ENCODE peak calls at places on chromosome 11, in six cellular contexts. One of them, this sample, is unnamed.

GRCh38 chr11:27625347-27625912 is 74.8 kb downstream of the BDNF start:
- DNase-seq in transverse colon: no peak
- DNase-seq in HCT116: no peak
- DNase-seq in H1: no peak
- DNase-seq in breast epithelium: no peak
- DNase-seq in esophagus muscularis mucosa: no peak
- DNase-seq in this sample: no peak

GRCh38 chr11:82932564-82932963 is 31.0 kb downstream of the DDIAS start:
- DNase-seq in transverse colon: no peak
- DNase-seq in HCT116: no peak
- DNase-seq in H1: no peak
- DNase-seq in breast epithelium: no peak
- DNase-seq in esophagus muscularis mucosa: no peak
- DNase-seq in this sample: no peak

GRCh38 chr11:29984544-29984943 is 32.3 kb downstream of the KCNA4 start:
- DNase-seq in transverse colon: no peak
- DNase-seq in HCT116: no peak
- DNase-seq in H1: no peak
- DNase-seq in breast epithelium: no peak
- DNase-seq in esophagus muscularis mucosa: no peak
- DNase-seq in this sample: no peak

GRCh38 chr11:1796297-1797011 is 32.7 kb upstream of the CTSD start:
- DNase-seq in transverse colon: no peak
- DNase-seq in HCT116: no peak
- DNase-seq in H1: no peak
- DNase-seq in breast epithelium: no peak
- DNase-seq in esophagus muscularis mucosa: no peak
- DNase-seq in this sample: no peak

GRCh38 chr11:65695459-65696241 is 16.4 kb upstream of the KAT5 start:
- DNase-seq in transverse colon: peak
- DNase-seq in HCT116: peak
- DNase-seq in H1: no peak
- DNase-seq in breast epithelium: peak
- DNase-seq in esophagus muscularis mucosa: no peak
- DNase-seq in this sample: no peak

GRCh38 chr11:111733009-111733408 is 33.2 kb downstream of the PPP2R1B start:
- DNase-seq in transverse colon: no peak
- DNase-seq in HCT116: no peak
- DNase-seq in H1: no peak
- DNase-seq in breast epithelium: no peak
- DNase-seq in esophagus muscularis mucosa: no peak
- DNase-seq in this sample: no peak

GRCh38 chr11:77259681-77260080 is 41.8 kb downstream of the GDPD4 start:
- DNase-seq in transverse colon: no peak
- DNase-seq in HCT116: no peak
- DNase-seq in H1: no peak
- DNase-seq in breast epithelium: no peak
- DNase-seq in esophagus muscularis mucosa: no peak
- DNase-seq in this sample: no peak

GRCh38 chr11:113082501-113082900 is 121.3 kb downstream of the NCAM1 start:
- DNase-seq in transverse colon: no peak
- DNase-seq in HCT116: no peak
- DNase-seq in H1: no peak
- DNase-seq in breast epithelium: no peak
- DNase-seq in esophagus muscularis mucosa: peak
- DNase-seq in this sample: no peak

GRCh38 chr11:15507592-15507991 is 392.9 kb downstream of the INSC start:
- DNase-seq in transverse colon: peak
- DNase-seq in HCT116: no peak
- DNase-seq in H1: no peak
- DNase-seq in breast epithelium: no peak
- DNase-seq in esophagus muscularis mucosa: no peak
- DNase-seq in this sample: no peak

GRCh38 chr11:20621679-20622078 is 22.3 kb downstream of the SLC6A5 start:
- DNase-seq in transverse colon: no peak
- DNase-seq in HCT116: no peak
- DNase-seq in H1: peak
- DNase-seq in breast epithelium: no peak
- DNase-seq in esophagus muscularis mucosa: no peak
- DNase-seq in this sample: no peak

GRCh38 chr11:12802418-12803085 is 128.3 kb downstream of the TEAD1 start:
- DNase-seq in transverse colon: peak
- DNase-seq in HCT116: peak
- DNase-seq in H1: no peak
- DNase-seq in breast epithelium: peak
- DNase-seq in esophagus muscularis mucosa: no peak
- DNase-seq in this sample: no peak

GRCh38 chr11:60992842-60993409 is 21.4 kb downstream of the CD6 start:
- DNase-seq in transverse colon: no peak
- DNase-seq in HCT116: no peak
- DNase-seq in H1: no peak
- DNase-seq in breast epithelium: no peak
- DNase-seq in esophagus muscularis mucosa: no peak
- DNase-seq in this sample: no peak

GRCh38 chr11:11743216-11743615 is 98.6 kb upstream of the USP47 start:
- DNase-seq in transverse colon: no peak
- DNase-seq in HCT116: no peak
- DNase-seq in H1: no peak
- DNase-seq in breast epithelium: no peak
- DNase-seq in esophagus muscularis mucosa: peak
- DNase-seq in this sample: no peak

GRCh38 chr11:79431535-79431934 is 9.3 kb downstream of the TENM4 start:
- DNase-seq in transverse colon: no peak
- DNase-seq in HCT116: no peak
- DNase-seq in H1: no peak
- DNase-seq in breast epithelium: no peak
- DNase-seq in esophagus muscularis mucosa: peak
- DNase-seq in this sample: no peak

GRCh38 chr11:67645521-67646457 is 4.7 kb downstream of the ACY3 start:
- DNase-seq in transverse colon: no peak
- DNase-seq in HCT116: no peak
- DNase-seq in H1: peak
- DNase-seq in breast epithelium: no peak
- DNase-seq in esophagus muscularis mucosa: no peak
- DNase-seq in this sample: peak

GRCh38 chr11:70669871-70670683 is 271.7 kb downstream of the CTTN start:
- DNase-seq in transverse colon: no peak
- DNase-seq in HCT116: no peak
- DNase-seq in H1: no peak
- DNase-seq in breast epithelium: no peak
- DNase-seq in esophagus muscularis mucosa: no peak
- DNase-seq in this sample: no peak

GRCh38 chr11:32430586-32431357 is 4.6 kb downstream of the WT1 start:
- DNase-seq in transverse colon: no peak
- DNase-seq in HCT116: no peak
- DNase-seq in H1: peak
- DNase-seq in breast epithelium: no peak
- DNase-seq in esophagus muscularis mucosa: no peak
- DNase-seq in this sample: no peak

GRCh38 chr11:110338684-110339083 is 42.3 kb upstream of the RDX start:
- DNase-seq in transverse colon: no peak
- DNase-seq in HCT116: no peak
- DNase-seq in H1: no peak
- DNase-seq in breast epithelium: no peak
- DNase-seq in esophagus muscularis mucosa: no peak
- DNase-seq in this sample: no peak

GRCh38 chr11:31598454-31598853 is 88.9 kb downstream of the ELP4 start:
- DNase-seq in transverse colon: no peak
- DNase-seq in HCT116: no peak
- DNase-seq in H1: no peak
- DNase-seq in breast epithelium: no peak
- DNase-seq in esophagus muscularis mucosa: no peak
- DNase-seq in this sample: no peak

GRCh38 chr11:111426615-111427014 is 47.5 kb upstream of the POU2AF1 start:
- DNase-seq in transverse colon: no peak
- DNase-seq in HCT116: no peak
- DNase-seq in H1: no peak
- DNase-seq in breast epithelium: no peak
- DNase-seq in esophagus muscularis mucosa: no peak
- DNase-seq in this sample: no peak

GRCh38 chr11:108524422-108524821 is 26.2 kb upstream of the POGLUT3 start:
- DNase-seq in transverse colon: no peak
- DNase-seq in HCT116: no peak
- DNase-seq in H1: no peak
- DNase-seq in breast epithelium: no peak
- DNase-seq in esophagus muscularis mucosa: no peak
- DNase-seq in this sample: no peak

DNA sequence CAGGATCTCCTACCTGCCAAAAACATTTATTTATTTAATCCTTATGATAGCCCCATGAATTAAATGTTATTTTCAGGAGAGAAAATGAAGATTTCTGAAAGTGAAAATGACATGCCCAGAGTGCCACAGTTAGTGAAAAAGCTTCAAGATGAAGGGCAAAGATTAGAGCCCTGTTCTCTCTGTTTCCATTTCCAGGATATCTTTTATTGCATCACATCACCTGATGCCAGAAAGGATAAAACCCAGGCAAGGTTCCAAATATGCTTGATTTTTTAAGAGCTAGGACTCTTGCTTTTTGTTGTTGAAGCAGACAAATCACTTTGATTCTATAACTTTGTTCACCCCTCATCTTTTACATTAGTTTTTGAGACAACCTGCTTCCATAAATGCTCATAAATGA is 29.4 kb upstream of the TBCEL start:
- DNase-seq in transverse colon: no peak
- DNase-seq in HCT116: no peak
- DNase-seq in H1: no peak
- DNase-seq in breast epithelium: no peak
- DNase-seq in esophagus muscularis mucosa: peak
- DNase-seq in this sample: no peak
- TF ChIP-seq POLR2AphosphoS5 in transverse colon: no peak
- TF ChIP-seq POLR2AphosphoS5 in HCT116: no peak
- TF ChIP-seq POLR2AphosphoS5 in H1: no peak
- TF ChIP-seq POLR2AphosphoS5 in breast epithelium: no peak
- TF ChIP-seq POLR2AphosphoS5 in esophagus muscularis mucosa: no peak
- TF ChIP-seq POLR2AphosphoS5 in this sample: no peak

GRCh38 chr11:133889188-133889587 is 43.9 kb upstream of the SPATA19 start:
- DNase-seq in transverse colon: no peak
- DNase-seq in HCT116: no peak
- DNase-seq in H1: no peak
- DNase-seq in breast epithelium: no peak
- DNase-seq in esophagus muscularis mucosa: no peak
- DNase-seq in this sample: no peak
- TF ChIP-seq POLR2A in transverse colon: no peak
- TF ChIP-seq POLR2A in HCT116: no peak
- TF ChIP-seq POLR2A in H1: no peak
- TF ChIP-seq POLR2A in breast epithelium: no peak
- TF ChIP-seq POLR2A in esophagus muscularis mucosa: no peak
- TF ChIP-seq POLR2A in this sample: no peak

GRCh38 chr11:44172966-44173365 is 77.5 kb downstream of the EXT2 start:
- DNase-seq in transverse colon: no peak
- DNase-seq in HCT116: no peak
- DNase-seq in H1: no peak
- DNase-seq in breast epithelium: no peak
- DNase-seq in esophagus muscularis mucosa: no peak
- DNase-seq in this sample: no peak

GRCh38 chr11:44162662-44163061 is 67.2 kb downstream of the EXT2 start:
- DNase-seq in transverse colon: no peak
- DNase-seq in HCT116: no peak
- DNase-seq in H1: no peak
- DNase-seq in breast epithelium: no peak
- DNase-seq in esophagus muscularis mucosa: no peak
- DNase-seq in this sample: no peak

GRCh38 chr11:44162004-44162403 is 66.5 kb downstream of the EXT2 start:
- DNase-seq in transverse colon: no peak
- DNase-seq in HCT116: no peak
- DNase-seq in H1: no peak
- DNase-seq in breast epithelium: no peak
- DNase-seq in esophagus muscularis mucosa: no peak
- DNase-seq in this sample: no peak

GRCh38 chr11:44171518-44171917 is 76.0 kb downstream of the EXT2 start:
- DNase-seq in transverse colon: no peak
- DNase-seq in HCT116: no peak
- DNase-seq in H1: no peak
- DNase-seq in breast epithelium: no peak
- DNase-seq in esophagus muscularis mucosa: no peak
- DNase-seq in this sample: no peak

GRCh38 chr11:44167047-44167446 is 71.6 kb downstream of the EXT2 start:
- DNase-seq in transverse colon: no peak
- DNase-seq in HCT116: no peak
- DNase-seq in H1: no peak
- DNase-seq in breast epithelium: no peak
- DNase-seq in esophagus muscularis mucosa: no peak
- DNase-seq in this sample: no peak
- TF ChIP-seq POLR2AphosphoS5 in transverse colon: no peak
- TF ChIP-seq POLR2AphosphoS5 in HCT116: no peak
- TF ChIP-seq POLR2AphosphoS5 in H1: no peak
- TF ChIP-seq POLR2AphosphoS5 in breast epithelium: no peak
- TF ChIP-seq POLR2AphosphoS5 in esophagus muscularis mucosa: no peak
- TF ChIP-seq POLR2AphosphoS5 in this sample: no peak

DNA sequence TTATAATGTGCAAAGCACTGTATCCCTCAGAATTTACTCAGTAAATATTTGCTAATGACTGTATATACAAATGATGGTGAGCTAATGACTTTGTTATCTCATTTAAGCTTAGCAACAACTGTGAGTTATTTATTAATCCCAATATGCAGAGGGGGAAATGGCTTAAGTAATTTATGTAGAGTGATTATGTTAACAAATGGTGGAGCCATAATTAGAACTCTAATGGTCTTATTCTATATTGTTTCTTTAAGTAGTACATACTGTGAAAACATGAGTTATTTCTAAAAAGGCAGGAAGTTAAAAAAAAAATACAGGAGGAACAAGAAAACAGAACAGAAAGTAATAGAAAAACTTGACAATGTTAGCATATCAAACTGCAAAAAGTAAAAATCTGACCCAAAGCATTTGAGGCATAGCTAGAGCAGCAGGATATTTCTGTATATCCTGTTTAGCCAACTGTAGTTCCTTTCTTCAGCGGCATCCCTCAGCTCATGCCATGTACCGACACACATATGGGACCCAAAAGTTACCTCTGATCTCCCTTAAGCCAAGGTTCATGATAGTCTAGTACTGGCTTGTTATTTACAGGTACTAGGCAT is 94.2 kb downstream of the FCHSD2 start:
- DNase-seq in transverse colon: no peak
- DNase-seq in HCT116: no peak
- DNase-seq in H1: no peak
- DNase-seq in breast epithelium: no peak
- DNase-seq in esophagus muscularis mucosa: no peak
- DNase-seq in this sample: no peak
- TF ChIP-seq POLR2A in transverse colon: no peak
- TF ChIP-seq POLR2A in HCT116: no peak
- TF ChIP-seq POLR2A in H1: no peak
- TF ChIP-seq POLR2A in breast epithelium: no peak
- TF ChIP-seq POLR2A in esophagus muscularis mucosa: no peak
- TF ChIP-seq POLR2A in this sample: peak

GRCh38 chr11:120210651-120211521 is at the start of gene OAF:
- DNase-seq in transverse colon: peak
- DNase-seq in HCT116: peak
- DNase-seq in H1: peak
- DNase-seq in breast epithelium: no peak
- DNase-seq in esophagus muscularis mucosa: no peak
- DNase-seq in this sample: peak
- TF ChIP-seq POLR2AphosphoS5 in transverse colon: peak
- TF ChIP-seq POLR2AphosphoS5 in HCT116: peak
- TF ChIP-seq POLR2AphosphoS5 in H1: no peak
- TF ChIP-seq POLR2AphosphoS5 in breast epithelium: no peak
- TF ChIP-seq POLR2AphosphoS5 in esophagus muscularis mucosa: peak
- TF ChIP-seq POLR2AphosphoS5 in this sample: no peak